ENCODE peak calls at places on chromosomes 16 and 17, in five cellular contexts. P, D, B, G and Z are unnamed samples.

GRCh38 chr17:41507315-41507880 is 2.0 kb upstream of the KRT13 start:
- DNase-seq in P (no peak), D (no peak), B (no peak), G (no peak), Z (no peak)

GRCh38 chr17:63792055-63792729 is 18.2 kb downstream of the DDX42 start:
- DNase-seq in P (no peak), D (no peak), B (no peak), G (no peak), Z (no peak)

GRCh38 chr16:58377932-58378331 is 14.3 kb upstream of the GINS3 start:
- DNase-seq in P (no peak), D (no peak), B (no peak), G (no peak), Z (no peak)

GRCh38 chr16:79639576-79640311 is 39.2 kb upstream of the MAF start:
- DNase-seq in P (no peak), D (no peak), B (no peak), G (no peak), Z (no peak)

GRCh38 chr16:20944861-20945390 is 44.4 kb downstream of the LYRM1 start:
- DNase-seq in P (no peak), D (no peak), B (no peak), G (no peak), Z (peak; percentile 15)

GRCh38 chr16:49528035-49528434 is 154.4 kb downstream of the C16orf78 start:
- DNase-seq in P (no peak), D (no peak), B (no peak), G (no peak), Z (no peak)

GRCh38 chr17:82930924-82931695 is 91.3 kb upstream of the ZNF750 start:
- DNase-seq in P (no peak), D (peak; percentile 78), B (no peak), G (no peak), Z (no peak)

GRCh38 chr16:790086-790485 is 1.7 kb downstream of the CHTF18 start:
- DNase-seq in P (no peak), D (no peak), B (no peak), G (no peak), Z (no peak)

GRCh38 chr17:10316986-10317834 is 55.6 kb downstream of the MYH13 start:
- DNase-seq in P (no peak), D (peak; percentile 93), B (peak; percentile 83), G (peak; percentile 19), Z (no peak)

GRCh38 chr17:62720126-62720850 is 87.8 kb downstream of the MARCHF10 start:
- DNase-seq in P (no peak), D (no peak), B (peak; percentile 44), G (no peak), Z (no peak)